ENCODE peak calls at places on chromosomes 12 and 14, in seven cellular contexts. One of them, this sample, is unnamed.

GRCh38 chr12:27015730-27016076 is 1.5 kb upstream of the TM7SF3 start:
- DNase-seq in WERI-Rb-1: no peak
- DNase-seq in RWPE1: peak
- DNase-seq in fibroblast of villous mesenchyme: peak
- DNase-seq in GM20000: peak
- DNase-seq in heart right ventricle: no peak
- DNase-seq in right atrium auricular region: no peak
- DNase-seq in this sample: peak

GRCh38 chr12:34298176-34298970 is 276.1 kb downstream of the ALG10 start:
- DNase-seq in WERI-Rb-1: no peak
- DNase-seq in RWPE1: no peak
- DNase-seq in fibroblast of villous mesenchyme: no peak
- DNase-seq in GM20000: no peak
- DNase-seq in heart right ventricle: no peak
- DNase-seq in right atrium auricular region: no peak
- DNase-seq in this sample: no peak

GRCh38 chr12:90152897-90153624 is 444.4 kb upstream of the ATP2B1 start:
- DNase-seq in WERI-Rb-1: no peak
- DNase-seq in RWPE1: no peak
- DNase-seq in fibroblast of villous mesenchyme: peak
- DNase-seq in GM20000: no peak
- DNase-seq in heart right ventricle: no peak
- DNase-seq in right atrium auricular region: no peak
- DNase-seq in this sample: no peak

GRCh38 chr12:103160622-103161021 is 203.1 kb downstream of the ASCL1 start:
- DNase-seq in WERI-Rb-1: no peak
- DNase-seq in RWPE1: no peak
- DNase-seq in fibroblast of villous mesenchyme: no peak
- DNase-seq in GM20000: no peak
- DNase-seq in heart right ventricle: no peak
- DNase-seq in right atrium auricular region: no peak
- DNase-seq in this sample: no peak

GRCh38 chr12:121202407-121203355 is 7.2 kb upstream of the P2RX4 start:
- DNase-seq in WERI-Rb-1: no peak
- DNase-seq in RWPE1: no peak
- DNase-seq in fibroblast of villous mesenchyme: no peak
- DNase-seq in GM20000: no peak
- DNase-seq in heart right ventricle: no peak
- DNase-seq in right atrium auricular region: no peak
- DNase-seq in this sample: no peak

GRCh38 chr14:96011131-96011530 is 28.0 kb upstream of the C14orf132 start:
- DNase-seq in WERI-Rb-1: no peak
- DNase-seq in RWPE1: no peak
- DNase-seq in fibroblast of villous mesenchyme: no peak
- DNase-seq in GM20000: no peak
- DNase-seq in heart right ventricle: no peak
- DNase-seq in right atrium auricular region: no peak
- DNase-seq in this sample: no peak

GRCh38 chr12:19707948-19708409 is 268.7 kb downstream of the AEBP2 start:
- DNase-seq in WERI-Rb-1: no peak
- DNase-seq in RWPE1: peak
- DNase-seq in fibroblast of villous mesenchyme: peak
- DNase-seq in GM20000: no peak
- DNase-seq in heart right ventricle: no peak
- DNase-seq in right atrium auricular region: no peak
- DNase-seq in this sample: no peak

GRCh38 chr12:25701290-25701689 is 148.2 kb upstream of the LMNTD1 start:
- DNase-seq in WERI-Rb-1: no peak
- DNase-seq in RWPE1: no peak
- DNase-seq in fibroblast of villous mesenchyme: peak
- DNase-seq in GM20000: no peak
- DNase-seq in heart right ventricle: no peak
- DNase-seq in right atrium auricular region: no peak
- DNase-seq in this sample: no peak

GRCh38 chr14:63344336-63344735 is 25.6 kb upstream of the GPHB5 start:
- DNase-seq in WERI-Rb-1: no peak
- DNase-seq in RWPE1: no peak
- DNase-seq in fibroblast of villous mesenchyme: no peak
- DNase-seq in GM20000: no peak
- DNase-seq in heart right ventricle: no peak
- DNase-seq in right atrium auricular region: no peak
- DNase-seq in this sample: no peak

GRCh38 chr12:12718853-12719252 is 1.7 kb downstream of the CDKN1B start:
- DNase-seq in WERI-Rb-1: no peak
- DNase-seq in RWPE1: no peak
- DNase-seq in fibroblast of villous mesenchyme: peak
- DNase-seq in GM20000: no peak
- DNase-seq in heart right ventricle: no peak
- DNase-seq in right atrium auricular region: no peak
- DNase-seq in this sample: no peak

GRCh38 chr14:96631621-96632362 is 129.6 kb downstream of the PAPOLA start:
- DNase-seq in WERI-Rb-1: no peak
- DNase-seq in RWPE1: no peak
- DNase-seq in fibroblast of villous mesenchyme: no peak
- DNase-seq in GM20000: peak
- DNase-seq in heart right ventricle: no peak
- DNase-seq in right atrium auricular region: peak
- DNase-seq in this sample: peak

GRCh38 chr12:124998705-124999104 is 5.3 kb downstream of the BRI3BP start:
- DNase-seq in WERI-Rb-1: no peak
- DNase-seq in RWPE1: no peak
- DNase-seq in fibroblast of villous mesenchyme: no peak
- DNase-seq in GM20000: no peak
- DNase-seq in heart right ventricle: no peak
- DNase-seq in right atrium auricular region: no peak
- DNase-seq in this sample: no peak

GRCh38 chr12:124993568-124994434 is at the start of gene BRI3BP:
- DNase-seq in WERI-Rb-1: peak
- DNase-seq in RWPE1: peak
- DNase-seq in fibroblast of villous mesenchyme: peak
- DNase-seq in GM20000: peak
- DNase-seq in heart right ventricle: peak
- DNase-seq in right atrium auricular region: no peak
- DNase-seq in this sample: peak

GRCh38 chr12:124995200-124995961 is 1.9 kb downstream of the BRI3BP start:
- DNase-seq in WERI-Rb-1: no peak
- DNase-seq in RWPE1: no peak
- DNase-seq in fibroblast of villous mesenchyme: no peak
- DNase-seq in GM20000: peak
- DNase-seq in heart right ventricle: no peak
- DNase-seq in right atrium auricular region: no peak
- DNase-seq in this sample: peak

GRCh38 chr12:124994435-124994975 is 1.1 kb downstream of the BRI3BP start:
- DNase-seq in WERI-Rb-1: no peak
- DNase-seq in RWPE1: peak
- DNase-seq in fibroblast of villous mesenchyme: no peak
- DNase-seq in GM20000: no peak
- DNase-seq in heart right ventricle: no peak
- DNase-seq in right atrium auricular region: no peak
- DNase-seq in this sample: no peak

DNA sequence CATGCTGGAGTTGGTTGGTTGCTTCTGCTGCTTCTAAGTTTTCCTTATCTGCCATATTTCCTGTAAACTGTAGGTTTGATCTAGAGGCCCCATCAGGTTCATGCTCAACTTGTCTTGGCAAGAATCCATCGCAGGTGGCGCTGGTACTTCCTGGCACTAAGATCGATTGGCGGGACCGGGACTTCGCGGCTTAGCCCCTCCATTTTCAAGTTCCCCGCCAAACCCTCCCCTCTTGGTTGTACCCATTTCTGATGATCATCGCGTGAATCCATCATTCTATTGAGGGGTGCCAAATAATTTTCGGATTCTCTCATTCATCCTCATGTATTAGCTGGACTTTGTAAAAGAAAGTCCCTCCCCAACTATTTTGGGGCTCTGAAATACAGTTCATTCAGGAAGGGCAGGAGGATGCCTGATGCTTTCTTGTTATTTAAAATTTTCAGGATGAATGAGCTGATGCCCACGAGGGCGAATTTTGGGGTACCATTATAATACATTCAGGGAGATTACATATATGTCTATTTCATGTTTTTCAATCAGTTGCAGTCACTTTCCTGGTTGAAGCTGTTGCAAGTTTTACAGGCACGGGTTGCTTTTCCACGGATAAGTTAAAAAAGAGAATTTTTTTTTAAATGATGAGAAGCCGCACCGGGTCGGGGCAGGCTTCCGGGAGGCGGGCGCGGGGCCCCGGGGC is 424 bp upstream of the BRI3BP start:
- DNase-seq in WERI-Rb-1: peak
- DNase-seq in RWPE1: peak
- DNase-seq in fibroblast of villous mesenchyme: peak
- DNase-seq in GM20000: peak
- DNase-seq in heart right ventricle: no peak
- DNase-seq in right atrium auricular region: no peak
- DNase-seq in this sample: peak
- TF ChIP-seq CTCF in WERI-Rb-1: peak
- TF ChIP-seq CTCF in RWPE1: peak
- TF ChIP-seq CTCF in fibroblast of villous mesenchyme: peak
- TF ChIP-seq CTCF in GM20000: peak
- TF ChIP-seq CTCF in heart right ventricle: peak
- TF ChIP-seq CTCF in right atrium auricular region: no peak
- TF ChIP-seq CTCF in this sample: peak

GRCh38 chr14:39860837-39861236 is 428.6 kb upstream of the FBXO33 start:
- DNase-seq in WERI-Rb-1: no peak
- DNase-seq in RWPE1: no peak
- DNase-seq in fibroblast of villous mesenchyme: no peak
- DNase-seq in GM20000: no peak
- DNase-seq in heart right ventricle: no peak
- DNase-seq in right atrium auricular region: no peak
- DNase-seq in this sample: no peak

GRCh38 chr14:39859314-39859713 is 427.1 kb upstream of the FBXO33 start:
- DNase-seq in WERI-Rb-1: no peak
- DNase-seq in RWPE1: no peak
- DNase-seq in fibroblast of villous mesenchyme: no peak
- DNase-seq in GM20000: no peak
- DNase-seq in heart right ventricle: no peak
- DNase-seq in right atrium auricular region: no peak
- DNase-seq in this sample: no peak

GRCh38 chr14:39857656-39858055 is 425.4 kb upstream of the FBXO33 start:
- DNase-seq in WERI-Rb-1: no peak
- DNase-seq in RWPE1: no peak
- DNase-seq in fibroblast of villous mesenchyme: no peak
- DNase-seq in GM20000: no peak
- DNase-seq in heart right ventricle: no peak
- DNase-seq in right atrium auricular region: no peak
- DNase-seq in this sample: no peak
- TF ChIP-seq CTCF in WERI-Rb-1: no peak
- TF ChIP-seq CTCF in RWPE1: no peak
- TF ChIP-seq CTCF in fibroblast of villous mesenchyme: no peak
- TF ChIP-seq CTCF in GM20000: no peak
- TF ChIP-seq CTCF in heart right ventricle: no peak
- TF ChIP-seq CTCF in right atrium auricular region: no peak
- TF ChIP-seq CTCF in this sample: no peak

GRCh38 chr14:93824076-93824475 is 35.8 kb upstream of the PRIMA1 start:
- DNase-seq in WERI-Rb-1: no peak
- DNase-seq in RWPE1: no peak
- DNase-seq in fibroblast of villous mesenchyme: no peak
- DNase-seq in GM20000: no peak
- DNase-seq in heart right ventricle: no peak
- DNase-seq in right atrium auricular region: no peak
- DNase-seq in this sample: no peak

GRCh38 chr14:93818857-93819256 is 30.6 kb upstream of the PRIMA1 start:
- DNase-seq in WERI-Rb-1: no peak
- DNase-seq in RWPE1: no peak
- DNase-seq in fibroblast of villous mesenchyme: no peak
- DNase-seq in GM20000: no peak
- DNase-seq in heart right ventricle: no peak
- DNase-seq in right atrium auricular region: no peak
- DNase-seq in this sample: no peak

GRCh38 chr14:93825235-93825553 is 36.9 kb upstream of the PRIMA1 start:
- DNase-seq in WERI-Rb-1: no peak
- DNase-seq in RWPE1: no peak
- DNase-seq in fibroblast of villous mesenchyme: no peak
- DNase-seq in GM20000: no peak
- DNase-seq in heart right ventricle: no peak
- DNase-seq in right atrium auricular region: no peak
- DNase-seq in this sample: no peak

GRCh38 chr14:93829839-93830481 is 41.7 kb upstream of the PRIMA1 start:
- DNase-seq in WERI-Rb-1: no peak
- DNase-seq in RWPE1: no peak
- DNase-seq in fibroblast of villous mesenchyme: no peak
- DNase-seq in GM20000: no peak
- DNase-seq in heart right ventricle: no peak
- DNase-seq in right atrium auricular region: no peak
- DNase-seq in this sample: no peak

GRCh38 chr14:93824518-93825234 is 36.4 kb upstream of the PRIMA1 start:
- DNase-seq in WERI-Rb-1: peak
- DNase-seq in RWPE1: no peak
- DNase-seq in fibroblast of villous mesenchyme: no peak
- DNase-seq in GM20000: no peak
- DNase-seq in heart right ventricle: no peak
- DNase-seq in right atrium auricular region: no peak
- DNase-seq in this sample: no peak
- TF ChIP-seq CTCF in WERI-Rb-1: peak
- TF ChIP-seq CTCF in RWPE1: no peak
- TF ChIP-seq CTCF in fibroblast of villous mesenchyme: no peak
- TF ChIP-seq CTCF in GM20000: peak
- TF ChIP-seq CTCF in heart right ventricle: no peak
- TF ChIP-seq CTCF in right atrium auricular region: no peak
- TF ChIP-seq CTCF in this sample: no peak

GRCh38 chr14:32512348-32512747 is 183.2 kb downstream of the AKAP6 start:
- DNase-seq in WERI-Rb-1: no peak
- DNase-seq in RWPE1: no peak
- DNase-seq in fibroblast of villous mesenchyme: no peak
- DNase-seq in GM20000: no peak
- DNase-seq in heart right ventricle: no peak
- DNase-seq in right atrium auricular region: no peak
- DNase-seq in this sample: no peak

GRCh38 chr14:32510815-32511214 is 181.7 kb downstream of the AKAP6 start:
- DNase-seq in WERI-Rb-1: no peak
- DNase-seq in RWPE1: no peak
- DNase-seq in fibroblast of villous mesenchyme: no peak
- DNase-seq in GM20000: no peak
- DNase-seq in heart right ventricle: no peak
- DNase-seq in right atrium auricular region: no peak
- DNase-seq in this sample: no peak

GRCh38 chr14:32514236-32514635 is 185.1 kb downstream of the AKAP6 start:
- DNase-seq in WERI-Rb-1: no peak
- DNase-seq in RWPE1: no peak
- DNase-seq in fibroblast of villous mesenchyme: no peak
- DNase-seq in GM20000: no peak
- DNase-seq in heart right ventricle: no peak
- DNase-seq in right atrium auricular region: no peak
- DNase-seq in this sample: no peak

GRCh38 chr14:32512813-32513212 is 183.7 kb downstream of the AKAP6 start:
- DNase-seq in WERI-Rb-1: no peak
- DNase-seq in RWPE1: no peak
- DNase-seq in fibroblast of villous mesenchyme: no peak
- DNase-seq in GM20000: no peak
- DNase-seq in heart right ventricle: no peak
- DNase-seq in right atrium auricular region: no peak
- DNase-seq in this sample: no peak

DNA sequence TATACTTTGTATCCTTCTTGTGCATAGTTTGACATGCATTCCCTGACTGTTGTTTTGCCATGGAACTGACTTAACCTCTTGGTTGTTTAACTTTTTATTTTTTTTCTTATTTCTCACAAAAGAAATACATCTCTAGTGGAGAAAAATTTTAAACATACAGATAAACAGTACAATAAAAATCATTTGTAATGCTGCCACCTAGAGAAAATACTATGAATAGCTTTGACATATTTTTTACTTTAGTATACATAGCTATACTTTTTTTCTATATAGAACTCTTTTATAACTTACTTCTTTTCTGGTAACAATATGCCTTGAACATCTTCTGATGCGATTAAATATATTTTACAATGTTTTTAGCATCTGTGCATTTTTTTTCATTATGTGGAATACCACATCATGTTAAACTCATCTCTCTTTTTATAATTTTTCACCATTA is 184.5 kb downstream of the AKAP6 start:
- DNase-seq in WERI-Rb-1: no peak
- DNase-seq in RWPE1: no peak
- DNase-seq in fibroblast of villous mesenchyme: peak
- DNase-seq in GM20000: no peak
- DNase-seq in heart right ventricle: no peak
- DNase-seq in right atrium auricular region: no peak
- DNase-seq in this sample: no peak
- TF ChIP-seq CTCF in WERI-Rb-1: no peak
- TF ChIP-seq CTCF in RWPE1: peak
- TF ChIP-seq CTCF in fibroblast of villous mesenchyme: peak
- TF ChIP-seq CTCF in GM20000: no peak
- TF ChIP-seq CTCF in heart right ventricle: peak
- TF ChIP-seq CTCF in right atrium auricular region: peak
- TF ChIP-seq CTCF in this sample: no peak